ENCODE peak calls at places on chromosomes 11 and 22, in six cellular contexts. X is sigmoid colon, P is transverse colon, K is A549, E is tibial nerve, Y is ovary. N is an unnamed sample.

GRCh38 chr22:23110190-23110921 is 31.4 kb downstream of the RSPH14 start:
- DNase-seq in E (no peak), K (no peak), P (no peak), X (no peak), Y (no peak), N (no peak)

GRCh38 chr11:57641011-57641410 is 8.7 kb downstream of the YPEL4 start:
- DNase-seq in X (peak; percentile 68), P (no peak), Y (no peak), K (no peak), E (no peak), N (no peak)

GRCh38 chr11:88363566-88364169 is 26.1 kb upstream of the CTSC start:
- DNase-seq in E (no peak), P (no peak), X (no peak), K (no peak), Y (no peak), N (no peak)

GRCh38 chr11:123233280-123233977 is 38.4 kb upstream of the CLMP start:
- DNase-seq in P (no peak), E (no peak), Y (no peak), X (no peak), K (no peak), N (no peak)

GRCh38 chr22:31577711-31578110 is 81.4 kb downstream of the SFI1 start:
- DNase-seq in X (no peak), Y (no peak), P (no peak), E (no peak), K (no peak), N (no peak)

GRCh38 chr11:67435031-67435726 is 2.3 kb downstream of the PTPRCAP start:
- DNase-seq in Y (no peak), X (no peak), E (no peak), K (no peak), P (no peak), N (no peak)

GRCh38 chr11:3905080-3905953 is 49.9 kb downstream of the STIM1 start:
- DNase-seq in E (no peak), K (peak; percentile 62), Y (no peak), X (no peak), P (peak; percentile 45), N (no peak)

GRCh38 chr11:42906226-42906625 is 405.6 kb upstream of the API5 start:
- DNase-seq in K (no peak), X (no peak), E (no peak), P (no peak), Y (no peak), N (no peak)

GRCh38 chr22:30634477-30635233 is 926 bp upstream of the SLC35E4 start:
- DNase-seq in Y (peak; percentile 83), P (peak; percentile 93), E (peak; percentile 74), X (peak; percentile 94), K (peak; percentile 88), N (peak; percentile 94)

GRCh38 chr22:32158712-32159533 is at the start of gene C22orf42:
- DNase-seq in Y (no peak), X (no peak), E (no peak), K (no peak), P (no peak), N (no peak)

GRCh38 chr11:68503792-68504191 is 43.2 kb downstream of the PPP6R3 start:
- DNase-seq in E (no peak), K (no peak), Y (no peak), X (no peak), P (no peak), N (no peak)

GRCh38 chr11:1454576-1454975 is 32.0 kb downstream of the MOB2 start:
- DNase-seq in X (no peak), Y (no peak), P (no peak), K (no peak), E (no peak), N (no peak)
- H3K4me1 ChIP-seq in X (peaks cover 32% of the 10 kb centered on the region), Y (peaks cover 7% of the 10 kb centered on the region), P (peaks cover 12% of the 10 kb centered on the region), K (peaks cover 6% of the 10 kb centered on the region), E (peaks cover 18% of the 10 kb centered on the region), N (peaks cover 15% of the 10 kb centered on the region)

DNA sequence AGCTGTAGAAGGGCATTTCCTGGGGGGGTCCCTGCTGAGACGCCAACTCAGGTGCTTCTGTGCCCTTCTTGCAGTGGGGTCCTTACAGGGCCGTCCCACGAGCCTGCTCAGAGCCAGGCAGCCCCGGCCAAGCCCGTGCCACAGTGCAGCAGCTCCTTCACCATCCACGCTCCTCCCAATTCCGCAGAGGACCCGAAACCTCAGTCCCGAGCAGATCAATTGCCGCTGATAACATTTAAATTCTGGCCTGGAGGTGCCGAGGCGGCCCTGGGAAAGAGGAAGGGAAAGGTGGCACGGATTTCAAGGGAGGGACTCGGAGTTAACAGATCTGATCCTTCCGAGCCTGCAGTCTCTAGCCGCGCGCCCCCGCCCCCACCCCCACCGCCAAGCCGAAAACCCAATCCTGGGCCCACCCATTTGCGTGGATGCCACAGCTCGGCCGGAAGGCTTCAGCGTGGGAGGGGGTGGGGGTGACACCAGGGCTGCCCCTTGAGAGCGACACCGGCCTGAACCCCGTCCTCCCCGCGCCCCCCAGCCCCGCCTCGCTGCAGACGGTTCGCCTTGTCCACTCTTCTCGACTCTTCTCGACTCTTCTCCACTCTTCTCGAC is 32.3 kb upstream of the JAM3 start:
- DNase-seq in P (no peak), X (no peak), Y (no peak), E (no peak), K (no peak), N (no peak)
- TF ChIP-seq EP300 in P (no peak), X (no peak), Y (no peak), E (no peak), K (no peak), N (no peak)

GRCh38 chr11:61769946-61770683 is 17.7 kb downstream of the MYRF start:
- DNase-seq in K (no peak), Y (no peak), E (no peak), X (no peak), P (no peak), N (no peak)
- H3K4me3 ChIP-seq in K (no peak overlapping the region), Y (no peak overlapping the region), E (no peak overlapping the region), X (no peak overlapping the region), P (no peak overlapping the region), N (no peak overlapping the region)

GRCh38 chr22:44279059-44279340 is 33.8 kb downstream of the SHISAL1 start:
- DNase-seq in P (no peak), X (no peak), E (no peak), Y (no peak), K (no peak), N (no peak)
- H3K4me1 ChIP-seq in P (no peaks in the 10 kb centered on the region), X (peaks cover 12% of the 10 kb centered on the region), E (no peaks in the 10 kb centered on the region), Y (no peaks in the 10 kb centered on the region), K (no peaks in the 10 kb centered on the region), N (no peaks in the 10 kb centered on the region)

GRCh38 chr11:7596975-7597391 is 76.3 kb downstream of the CYB5R2 start:
- DNase-seq in K (no peak), Y (no peak), P (peak; percentile 41), E (no peak), X (peak; percentile 66), N (no peak)

GRCh38 chr11:7597620-7598019 is 75.7 kb downstream of the CYB5R2 start:
- DNase-seq in K (no peak), X (no peak), Y (no peak), E (no peak), P (peak; percentile 81), N (no peak)

GRCh38 chr11:7603031-7603781 is 70.1 kb downstream of the CYB5R2 start:
- DNase-seq in P (no peak), X (no peak), E (no peak), K (no peak), Y (no peak), N (no peak)

GRCh38 chr11:7599209-7599608 is 74.1 kb downstream of the CYB5R2 start:
- DNase-seq in Y (no peak), E (no peak), K (no peak), X (no peak), P (no peak), N (no peak)

GRCh38 chr11:7600205-7600775 is 73.0 kb downstream of the CYB5R2 start:
- DNase-seq in P (peak; percentile 21), E (peak; percentile 28), K (peak; percentile 22), Y (no peak), X (peak; percentile 85), N (peak; percentile 88)
- TF ChIP-seq EP300 in P (no peak), E (peak; percentile 26), K (no peak), Y (no peak), X (no peak), N (no peak)